ENCODE peak calls at places on chromosomes 5 and 9, in five cellular contexts. R is AG04450, Y is cardiac fibroblast, M is foreskin fibroblast, E is Peyer's patch. F is an unnamed sample.

GRCh38 chr5:134609232-134609851 is 23.3 kb downstream of the SAR1B start:
- DNase-seq in R (no peak), M (no peak), E (no peak), Y (no peak), F (no peak)

GRCh38 chr9:122226142-122226757 is 2.5 kb downstream of the LHX6 start:
- DNase-seq in R (no peak), M (no peak), Y (no peak), E (no peak), F (no peak)

GRCh38 chr9:2053883-2054845 is 39.0 kb downstream of the SMARCA2 start:
- DNase-seq in E (peak), Y (peak), M (peak), R (no peak), F (peak)

GRCh38 chr5:135866044-135866443 is 29.6 kb downstream of the IL9 start:
- DNase-seq in M (no peak), R (no peak), E (no peak), Y (no peak), F (no peak)

GRCh38 chr9:20684865-20685696 is 1.0 kb downstream of the FOCAD start:
- DNase-seq in R (no peak), M (peak), Y (peak), E (no peak), F (peak)

GRCh38 chr9:123724211-123724831 is 205.6 kb downstream of the DENND1A start:
- DNase-seq in E (no peak), R (no peak), M (peak), Y (peak), F (peak)

GRCh38 chr9:87710448-87710847 is 15.5 kb upstream of the CTSL start:
- DNase-seq in Y (no peak), R (no peak), E (no peak), M (no peak), F (no peak)

GRCh38 chr5:90473321-90474234 is 993 bp downstream of the MBLAC2 start:
- DNase-seq in M (peak), E (no peak), Y (peak), R (no peak), F (no peak)

GRCh38 chr9:131981116-131981847 is 98.4 kb downstream of the MED27 start:
- DNase-seq in R (no peak), Y (peak), E (no peak), M (no peak), F (no peak)

GRCh38 chr9:133862585-133863041 is 124.5 kb upstream of the SARDH start:
- DNase-seq in M (no peak), R (no peak), E (peak), Y (no peak), F (no peak)

GRCh38 chr5:118125687-118126086 is 862.7 kb downstream of the DTWD2 start:
- DNase-seq in E (no peak), Y (no peak), R (no peak), M (no peak), F (no peak)

GRCh38 chr5:181234455-181235306 is 9.0 kb downstream of the RACK1 start:
- DNase-seq in M (no peak), R (no peak), Y (no peak), E (no peak), F (no peak)

GRCh38 chr9:85178486-85178885 is 509.0 kb downstream of the NTRK2 start:
- DNase-seq in E (no peak), Y (no peak), R (no peak), M (no peak), F (no peak)

GRCh38 chr9:121640076-121640475 is 11.4 kb upstream of the DAB2IP start:
- DNase-seq in R (no peak), Y (peak), E (peak), M (no peak), F (no peak)

GRCh38 chr9:129405089-129405830 is 215.6 kb downstream of the C9orf50 start:
- DNase-seq in M (no peak), R (no peak), Y (peak), E (no peak), F (peak)

GRCh38 chr5:83531661-83532060 is 60.1 kb downstream of the VCAN start:
- DNase-seq in M (no peak), Y (no peak), E (no peak), R (no peak), F (no peak)

GRCh38 chr5:5711112-5711511 is 288.6 kb downstream of the ICE1 start:
- DNase-seq in E (no peak), Y (no peak), M (no peak), R (no peak), F (no peak)

GRCh38 chr5:21858441-21858840 is 994.7 kb downstream of the CDH12 start:
- DNase-seq in R (no peak), M (no peak), E (no peak), Y (no peak), F (no peak)

GRCh38 chr5:111502976-111503375 is 9.4 kb downstream of the STARD4 start:
- DNase-seq in E (no peak), Y (no peak), M (peak), R (no peak), F (no peak)

GRCh38 chr5:127878174-127878750 is 175.1 kb downstream of the CCDC192 start:
- DNase-seq in E (peak), M (no peak), R (no peak), Y (peak), F (no peak)

GRCh38 chr5:135979510-135979909 is 24.7 kb upstream of the LECT2 start:
- DNase-seq in Y (peak), E (no peak), M (peak), R (peak), F (peak)

GRCh38 chr5:91136271-91136670 is 246.8 kb downstream of the ARRDC3 start:
- DNase-seq in E (no peak), Y (no peak), R (no peak), M (no peak), F (no peak)

GRCh38 chr9:86126998-86127972 is 27.9 kb upstream of the GOLM1 start:
- DNase-seq in R (peak), Y (peak), E (peak), M (peak), F (peak)

GRCh38 chr9:112443200-112443599 is 43.4 kb upstream of the KIAA1958 start:
- DNase-seq in Y (peak), R (no peak), M (no peak), E (peak), F (peak)

GRCh38 chr9:107952773-107953172 is 463.2 kb upstream of the KLF4 start:
- DNase-seq in R (no peak), M (no peak), E (no peak), Y (no peak), F (no peak)

GRCh38 chr5:103908327-103909099 is 345.9 kb upstream of the NUDT12 start:
- DNase-seq in R (no peak), M (no peak), E (no peak), Y (no peak), F (no peak)

GRCh38 chr5:169980418-169981053 is at the start of gene INSYN2B:
- DNase-seq in Y (peak), M (peak), R (peak), E (peak), F (peak)

GRCh38 chr9:69121155-69122085 is 52.7 kb upstream of the TJP2 start:
- DNase-seq in Y (peak), E (peak), M (no peak), R (no peak), F (no peak)

GRCh38 chr5:131460867-131461572 is 174.0 kb downstream of the RAPGEF6 start:
- DNase-seq in Y (peak), E (no peak), M (no peak), R (no peak), F (no peak)

GRCh38 chr9:38229123-38229829 is 160.2 kb upstream of the SHB start:
- DNase-seq in R (no peak), M (no peak), E (no peak), Y (no peak), F (no peak)

GRCh38 chr5:147949711-147950573 is 43.6 kb upstream of the C5orf46 start:
- DNase-seq in M (peak), R (no peak), Y (peak), E (no peak), F (peak)

GRCh38 chr5:173238312-173239232 is 3.6 kb upstream of the NKX2-5 start:
- DNase-seq in E (no peak), M (no peak), R (no peak), Y (no peak), F (no peak)

GRCh38 chr5:33662721-33663435 is 222.1 kb downstream of the TARS1 start:
- DNase-seq in R (no peak), Y (no peak), E (no peak), M (peak), F (no peak)

DNA sequence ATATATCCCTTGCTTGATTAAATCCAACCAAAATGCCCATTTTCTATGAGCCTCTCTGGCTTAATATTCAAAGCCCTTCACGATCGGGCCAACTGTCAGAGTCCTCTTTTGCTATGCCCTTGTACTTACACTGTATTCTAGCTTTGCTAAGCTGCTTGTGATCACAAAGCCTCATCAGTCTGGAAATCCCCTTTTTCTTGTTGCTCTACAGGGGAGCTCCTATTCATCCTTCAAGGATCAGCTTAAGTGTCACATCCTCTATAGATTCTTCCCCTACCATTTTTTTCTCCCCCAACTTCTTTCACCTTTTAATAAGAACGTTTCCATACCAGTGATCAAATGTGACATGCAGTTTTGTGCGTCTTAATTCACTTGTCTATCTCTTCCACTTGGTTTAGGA is 450.4 kb upstream of the CHD1 start:
- DNase-seq in M (no peak), Y (no peak), R (no peak), E (no peak), F (no peak)
- H3K4me3 ChIP-seq in M (no peak), Y (no peak), R (no peak), E (no peak), F (no peak)

GRCh38 chr9:98038958-98039357 is 17.6 kb upstream of the NANS start:
- DNase-seq in E (peak), R (no peak), Y (no peak), M (no peak), F (no peak)
- TF ChIP-seq CTCF in E (no peak), R (no peak), Y (no peak), M (no peak), F (no peak)

GRCh38 chr5:1038417-1039209 is 30.0 kb downstream of the NKD2 start:
- DNase-seq in M (no peak), R (no peak), Y (no peak), E (no peak), F (no peak)
- H3K4me3 ChIP-seq in M (no peak), R (no peak), Y (no peak), E (no peak), F (no peak)

DNA sequence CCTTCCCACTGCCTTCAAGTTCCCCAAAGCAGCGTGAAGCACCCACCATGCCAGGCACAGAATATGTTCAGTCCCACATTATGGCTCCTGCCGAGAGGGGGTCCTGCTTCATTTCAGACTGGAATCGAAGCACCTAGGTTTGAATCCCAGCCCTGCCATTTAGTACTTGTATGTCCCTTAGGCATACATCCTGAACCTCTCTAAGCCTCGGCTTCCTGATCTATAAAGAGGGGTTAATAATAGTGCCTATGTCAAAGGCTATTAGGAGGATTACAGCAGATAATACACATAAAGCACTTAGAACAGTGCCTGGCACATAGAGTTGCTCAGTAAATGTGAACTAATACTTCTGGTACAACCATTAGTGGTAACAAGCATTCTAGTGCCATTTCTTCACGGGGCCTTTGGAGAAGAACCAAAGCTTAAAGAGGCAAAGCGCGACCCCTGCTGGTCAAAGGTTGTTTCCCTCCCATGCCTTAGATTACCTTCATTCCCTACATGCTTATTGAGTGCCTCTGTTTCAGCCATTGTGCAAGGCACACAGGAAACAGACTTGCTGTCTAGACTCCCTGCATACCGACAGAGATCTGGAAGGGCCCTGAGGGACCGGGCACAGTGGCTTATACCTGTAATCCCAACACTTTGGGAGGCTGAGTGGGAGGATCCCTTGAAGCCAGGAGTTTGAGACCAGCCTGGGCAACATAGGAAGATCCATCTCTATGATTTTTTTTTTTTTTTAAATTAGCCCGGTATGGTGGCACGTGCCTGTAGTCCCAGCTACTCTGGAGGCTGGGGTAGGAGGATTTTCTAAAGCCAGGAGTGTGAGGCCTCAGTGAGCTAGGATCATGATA is 98.3 kb downstream of the PPARGC1B start:
- DNase-seq in R (peak), E (peak), M (peak), Y (peak), F (peak)
- TF ChIP-seq CTCF in R (peak), E (peak), M (peak), Y (peak), F (peak)